ENCODE peak calls at places on chromosomes 6 and 20, in four cellular contexts. L is esophagus muscularis mucosa, F is activated T-cell treated with anti-CD3 and anti-CD28 coated beads for 1 hour, T is substantia nigra. A is an unnamed sample.

GRCh38 chr6:105326216-105326615 is 76.7 kb downstream of the PREP start:
- DNase-seq in L (no peak), T (no peak), F (no peak), A (no peak)

GRCh38 chr6:93040375-93040774 is 379.0 kb downstream of the EPHA7 start:
- DNase-seq in F (no peak), L (no peak), T (no peak), A (no peak)

GRCh38 chr20:37669773-37670236 is 24.0 kb upstream of the CTNNBL1 start:
- DNase-seq in T (no peak), F (no peak), L (no peak), A (no peak)

GRCh38 chr6:2622683-2623082 is 128.0 kb downstream of the MYLK4 start:
- DNase-seq in L (no peak), F (no peak), T (no peak), A (no peak)

GRCh38 chr20:54514020-54514607 is 38.7 kb downstream of the DOK5 start:
- DNase-seq in L (no peak), T (no peak), F (no peak), A (no peak)

GRCh38 chr20:34982270-34983088 is 26.8 kb downstream of the MYH7B start:
- DNase-seq in T (no peak), F (no peak), L (no peak), A (no peak)

GRCh38 chr20:46303176-46303956 is 4.9 kb downstream of the CDH22 start:
- DNase-seq in L (no peak), T (no peak), F (no peak), A (no peak)

GRCh38 chr6:89559487-89559886 is 79.1 kb downstream of the LYRM2 start:
- DNase-seq in T (no peak), F (no peak), L (no peak), A (no peak)

GRCh38 chr20:49043000-49043399 is 3.1 kb upstream of the CSE1L start:
- DNase-seq in L (no peak), F (no peak), T (no peak), A (no peak)

GRCh38 chr6:41732601-41733348 is 2.6 kb downstream of the TFEB start:
- DNase-seq in L (no peak), F (peak; percentile 23), T (no peak), A (no peak)

GRCh38 chr6:3013486-3013885 is 13.8 kb downstream of the NQO2 start:
- DNase-seq in L (no peak), T (no peak), F (no peak), A (no peak)

A was measured in non-pigmented ciliary epithelial cell.